ENCODE peak calls at places on chromosomes 3 and 15, in seven cellular contexts. G, Q, D, A, S, M and L are unnamed samples.

GRCh38 chr3:140092883-140093536 is 158.0 kb downstream of the CLSTN2 start:
- DNase-seq in S (no peak), M (no peak), G (no peak), Q (no peak), D (no peak), A (no peak), L (no peak)

GRCh38 chr15:70284438-70285214 is 186.9 kb upstream of the TLE3 start:
- DNase-seq in S (no peak), D (peak), G (no peak), M (no peak), A (no peak), Q (no peak), L (no peak)

GRCh38 chr3:24343084-24343783 is 151.4 kb downstream of the THRB start:
- DNase-seq in G (peak), S (no peak), M (no peak), Q (no peak), A (no peak), D (no peak), L (no peak)

GRCh38 chr3:55185380-55185779 is 257.5 kb upstream of the LRTM1 start:
- DNase-seq in A (peak), M (no peak), S (no peak), G (no peak), Q (no peak), D (no peak), L (no peak)

GRCh38 chr3:185950720-185951119 is 12.9 kb upstream of the TRA2B start:
- DNase-seq in D (no peak), Q (no peak), G (no peak), S (no peak), A (no peak), M (no peak), L (no peak)

GRCh38 chr15:60553163-60553562 is 74.2 kb upstream of the ICE2 start:
- DNase-seq in M (no peak), A (no peak), S (no peak), Q (no peak), G (no peak), D (no peak), L (no peak)

GRCh38 chr3:33826688-33827087 is 28.3 kb downstream of the PDCD6IP start:
- DNase-seq in S (no peak), D (no peak), M (no peak), G (no peak), A (peak), Q (no peak), L (no peak)

GRCh38 chr15:85607842-85608241 is 186.9 kb downstream of the KLHL25 start:
- DNase-seq in G (peak), A (peak), Q (no peak), D (no peak), M (no peak), S (no peak), L (no peak)

GRCh38 chr3:159482241-159483031 is 506.2 kb upstream of the IL12A start:
- DNase-seq in Q (no peak), M (no peak), D (no peak), A (no peak), G (no peak), S (no peak), L (no peak)

GRCh38 chr3:111539351-111540331 is 2.4 kb upstream of the CD96 start:
- DNase-seq in Q (peak), S (peak), D (peak), G (peak), A (no peak), M (peak), L (peak)

GRCh38 chr15:80095959-80096358 is 36.5 kb downstream of the ZFAND6 start:
- DNase-seq in M (no peak), G (no peak), Q (no peak), S (no peak), A (no peak), D (no peak), L (no peak)

GRCh38 chr15:78358114-78358513 is 18.0 kb downstream of the CRABP1 start:
- DNase-seq in M (no peak), G (no peak), D (no peak), A (no peak), Q (no peak), S (no peak), L (no peak)

GRCh38 chr3:36991923-36992805 is 767 bp downstream of the EPM2AIP1 start:
- DNase-seq in D (no peak), Q (no peak), A (peak), M (peak), S (no peak), G (no peak), L (no peak)

GRCh38 chr3:9455596-9455995 is 58.2 kb downstream of the SETD5 start:
- DNase-seq in A (no peak), S (no peak), G (no peak), M (no peak), Q (no peak), D (no peak), L (no peak)

GRCh38 chr15:75696303-75696657 is 16.4 kb downstream of the CSPG4 start:
- DNase-seq in Q (no peak), G (no peak), D (no peak), M (no peak), A (no peak), S (no peak), L (no peak)

GRCh38 chr3:39350714-39351113 is 21.2 kb downstream of the CCR8 start:
- DNase-seq in M (no peak), S (no peak), Q (no peak), A (no peak), G (no peak), D (no peak), L (no peak)

GRCh38 chr15:69806287-69806915 is 291.3 kb downstream of the TLE3 start:
- DNase-seq in Q (no peak), G (no peak), D (no peak), M (no peak), A (no peak), S (no peak), L (no peak)